ENCODE peak calls at places on chromosomes 1 and 21, in five cellular contexts. One of them, this sample, is unnamed.

GRCh38 chr1:34926156-34926555 is 3.3 kb downstream of the DLGAP3 start:
- DNase-seq in H1: no peak
- DNase-seq in SK-N-SH: no peak
- DNase-seq in HCT116: no peak
- DNase-seq in K562: no peak
- DNase-seq in this sample: no peak

GRCh38 chr1:54013393-54014008 is 4.5 kb downstream of the LDLRAD1 start:
- DNase-seq in SK-N-SH: peak; percentile 21
- DNase-seq in HCT116: no peak
- DNase-seq in K562: no peak
- DNase-seq in H1: no peak
- DNase-seq in this sample: no peak

GRCh38 chr1:10286244-10286643 is 75.9 kb downstream of the KIF1B start:
- DNase-seq in HCT116: no peak
- DNase-seq in K562: no peak
- DNase-seq in H1: no peak
- DNase-seq in SK-N-SH: no peak
- DNase-seq in this sample: no peak

GRCh38 chr1:53341961-53342707 is 14.3 kb upstream of the LRP8 start:
- DNase-seq in H1: no peak
- DNase-seq in HCT116: no peak
- DNase-seq in SK-N-SH: no peak
- DNase-seq in K562: no peak
- DNase-seq in this sample: no peak

GRCh38 chr1:92502247-92502646 is 15.5 kb upstream of the GFI1 start:
- DNase-seq in SK-N-SH: no peak
- DNase-seq in HCT116: no peak
- DNase-seq in H1: no peak
- DNase-seq in K562: no peak
- DNase-seq in this sample: no peak

GRCh38 chr1:38154089-38154470 is 107.5 kb upstream of the POU3F1 start:
- DNase-seq in K562: no peak
- DNase-seq in H1: no peak
- DNase-seq in SK-N-SH: no peak
- DNase-seq in HCT116: no peak
- DNase-seq in this sample: no peak

GRCh38 chr1:182784556-182785171 is 4.9 kb upstream of the NPL start:
- DNase-seq in H1: no peak
- DNase-seq in K562: peak; percentile 38
- DNase-seq in SK-N-SH: peak; percentile 40
- DNase-seq in HCT116: peak; percentile 28
- DNase-seq in this sample: no peak

GRCh38 chr21:38343691-38344090 is 86.9 kb downstream of the KCNJ15 start:
- DNase-seq in SK-N-SH: no peak
- DNase-seq in H1: no peak
- DNase-seq in HCT116: no peak
- DNase-seq in K562: no peak
- DNase-seq in this sample: no peak

GRCh38 chr1:67211589-67212563 is 45.6 kb downstream of the IL23R start:
- DNase-seq in SK-N-SH: no peak
- DNase-seq in K562: no peak
- DNase-seq in HCT116: peak; percentile 19
- DNase-seq in H1: no peak
- DNase-seq in this sample: no peak

GRCh38 chr1:230074270-230074669 is 7.2 kb downstream of the GALNT2 start:
- DNase-seq in H1: no peak
- DNase-seq in HCT116: no peak
- DNase-seq in K562: no peak
- DNase-seq in SK-N-SH: no peak
- DNase-seq in this sample: no peak

GRCh38 chr1:76510672-76511071 is 356.6 kb upstream of the ST6GALNAC5 start:
- DNase-seq in SK-N-SH: no peak
- DNase-seq in HCT116: no peak
- DNase-seq in H1: no peak
- DNase-seq in K562: no peak
- DNase-seq in this sample: no peak

GRCh38 chr1:10867914-10868598 is 71.6 kb upstream of the CASZ1 start:
- DNase-seq in HCT116: no peak
- DNase-seq in SK-N-SH: peak; percentile 53
- DNase-seq in K562: no peak
- DNase-seq in H1: no peak
- DNase-seq in this sample: no peak

GRCh38 chr21:31922881-31923280 is 50.1 kb downstream of the HUNK start:
- DNase-seq in H1: no peak
- DNase-seq in SK-N-SH: no peak
- DNase-seq in K562: no peak
- DNase-seq in HCT116: no peak
- DNase-seq in this sample: no peak

GRCh38 chr21:31923756-31924155 is 50.9 kb downstream of the HUNK start:
- DNase-seq in H1: no peak
- DNase-seq in HCT116: no peak
- DNase-seq in SK-N-SH: no peak
- DNase-seq in K562: no peak
- DNase-seq in this sample: no peak

GRCh38 chr21:31918250-31918775 is 45.5 kb downstream of the HUNK start:
- DNase-seq in HCT116: no peak
- DNase-seq in SK-N-SH: no peak
- DNase-seq in H1: no peak
- DNase-seq in K562: no peak
- DNase-seq in this sample: no peak

GRCh38 chr21:31920275-31920674 is 47.5 kb downstream of the HUNK start:
- DNase-seq in HCT116: no peak
- DNase-seq in H1: no peak
- DNase-seq in K562: no peak
- DNase-seq in SK-N-SH: no peak
- DNase-seq in this sample: no peak

DNA sequence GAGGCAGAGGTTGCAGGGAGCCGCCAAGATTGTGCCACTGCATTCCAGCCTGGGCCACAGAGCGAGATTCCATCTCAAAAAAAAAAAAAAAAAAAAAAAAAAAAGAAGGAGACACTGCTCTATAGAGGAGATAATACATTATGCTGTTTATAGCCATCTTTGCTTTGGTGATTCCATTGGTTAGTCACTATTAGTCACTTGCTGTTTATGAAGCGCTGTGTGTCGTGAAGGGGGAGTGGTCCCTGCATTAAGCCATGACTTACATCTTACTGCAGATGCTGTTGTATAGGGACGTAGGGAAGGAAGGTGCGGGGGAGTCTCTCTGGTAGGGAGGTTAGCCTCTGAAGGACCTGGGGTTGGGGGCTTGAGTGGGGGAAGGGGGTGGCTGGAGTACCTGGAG is 48.3 kb downstream of the HUNK start:
- DNase-seq in SK-N-SH: no peak
- DNase-seq in K562: no peak
- DNase-seq in HCT116: no peak
- DNase-seq in H1: no peak
- DNase-seq in this sample: no peak
- TF ChIP-seq JUND in SK-N-SH: no peak
- TF ChIP-seq JUND in K562: no peak
- TF ChIP-seq JUND in HCT116: no peak
- TF ChIP-seq JUND in H1: no peak
- TF ChIP-seq JUND in this sample: no peak

GRCh38 chr1:205225901-205226765 is 1.6 kb upstream of the TMCC2 start:
- DNase-seq in H1: no peak
- DNase-seq in HCT116: no peak
- DNase-seq in K562: no peak
- DNase-seq in SK-N-SH: no peak
- DNase-seq in this sample: no peak

GRCh38 chr1:205224736-205225135 is 3.0 kb upstream of the TMCC2 start:
- DNase-seq in SK-N-SH: no peak
- DNase-seq in HCT116: no peak
- DNase-seq in H1: no peak
- DNase-seq in K562: no peak
- DNase-seq in this sample: no peak

GRCh38 chr1:205227584-205228006 is at the start of gene TMCC2:
- DNase-seq in H1: peak; percentile 73
- DNase-seq in HCT116: peak; percentile 74
- DNase-seq in K562: peak; percentile 98
- DNase-seq in SK-N-SH: peak; percentile 99
- DNase-seq in this sample: peak; percentile 87

GRCh38 chr1:205228052-205228451 is 306 bp downstream of the TMCC2 start:
- DNase-seq in H1: no peak
- DNase-seq in HCT116: no peak
- DNase-seq in K562: no peak
- DNase-seq in SK-N-SH: no peak
- DNase-seq in this sample: no peak

DNA sequence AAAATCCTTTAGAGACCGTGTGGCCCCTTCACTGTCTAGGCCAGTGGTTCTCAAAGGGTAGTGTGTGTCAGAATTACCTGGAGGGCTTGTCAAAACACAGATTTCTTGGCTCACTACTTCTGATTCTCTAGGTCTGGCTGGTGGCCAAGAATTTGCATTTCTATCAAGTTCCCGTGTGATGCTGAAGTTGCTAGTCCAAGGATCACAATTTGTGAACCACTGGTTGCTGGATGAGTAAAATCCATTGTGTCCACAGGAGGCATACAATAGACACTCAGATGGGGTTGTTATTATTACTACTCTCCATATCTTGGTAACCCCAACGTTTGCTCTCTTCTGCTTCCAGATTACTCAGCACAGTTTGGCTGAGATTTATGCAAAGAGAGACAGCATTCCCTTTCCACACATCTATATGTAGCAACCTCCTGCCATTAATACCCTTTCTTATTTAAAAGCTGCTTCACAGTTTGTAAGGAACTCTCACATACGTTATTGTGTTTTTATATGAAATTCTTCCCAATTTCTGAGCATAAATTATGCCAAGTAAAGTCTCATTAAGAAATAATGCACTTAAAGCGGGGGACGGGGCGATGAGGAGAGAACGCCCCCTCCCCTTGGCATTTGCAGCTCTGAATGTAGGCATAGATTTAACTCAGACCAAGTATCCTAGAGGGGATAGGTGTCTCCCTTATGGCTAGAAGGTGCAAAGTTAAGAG is 720 bp upstream of the TMCC2 start:
- DNase-seq in H1: no peak
- DNase-seq in K562: no peak
- DNase-seq in HCT116: peak; percentile 10
- DNase-seq in SK-N-SH: peak; percentile 39
- DNase-seq in this sample: no peak
- TF ChIP-seq JUND in H1: no peak
- TF ChIP-seq JUND in K562: no peak
- TF ChIP-seq JUND in HCT116: no peak
- TF ChIP-seq JUND in SK-N-SH: no peak
- TF ChIP-seq JUND in this sample: no peak

GRCh38 chr1:180601512-180601911 is 30.3 kb upstream of the XPR1 start:
- DNase-seq in HCT116: no peak
- DNase-seq in SK-N-SH: no peak
- DNase-seq in K562: no peak
- DNase-seq in H1: no peak
- DNase-seq in this sample: no peak

GRCh38 chr1:180600301-180600700 is 31.5 kb upstream of the XPR1 start:
- DNase-seq in HCT116: no peak
- DNase-seq in H1: no peak
- DNase-seq in K562: no peak
- DNase-seq in SK-N-SH: no peak
- DNase-seq in this sample: no peak

GRCh38 chr1:180603223-180603849 is 28.5 kb upstream of the XPR1 start:
- DNase-seq in SK-N-SH: no peak
- DNase-seq in HCT116: no peak
- DNase-seq in H1: no peak
- DNase-seq in K562: peak; percentile 82
- DNase-seq in this sample: no peak

GRCh38 chr1:180606109-180606508 is 25.7 kb upstream of the XPR1 start:
- DNase-seq in H1: no peak
- DNase-seq in SK-N-SH: no peak
- DNase-seq in K562: no peak
- DNase-seq in HCT116: no peak
- DNase-seq in this sample: no peak

DNA sequence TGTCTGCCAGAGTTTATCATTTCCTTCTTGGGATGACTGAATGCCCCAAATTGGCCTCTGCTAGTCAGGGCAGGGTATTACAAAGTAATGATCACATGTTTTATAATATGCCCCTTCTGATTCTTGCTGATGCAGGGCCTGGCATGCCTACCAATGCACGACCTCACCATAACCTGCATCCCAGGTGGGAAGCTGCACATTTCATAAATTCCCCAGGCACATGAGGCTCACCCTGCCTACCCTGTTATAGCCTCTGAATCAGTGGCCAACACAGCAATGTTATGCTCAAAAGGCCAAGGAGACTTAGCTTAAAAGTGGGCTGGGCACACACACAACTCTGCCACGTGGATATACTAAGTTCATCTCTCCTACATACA is 28.0 kb upstream of the XPR1 start:
- DNase-seq in HCT116: no peak
- DNase-seq in H1: no peak
- DNase-seq in K562: no peak
- DNase-seq in SK-N-SH: no peak
- DNase-seq in this sample: no peak
- TF ChIP-seq JUND in HCT116: no peak
- TF ChIP-seq JUND in H1: no peak
- TF ChIP-seq JUND in K562: no peak
- TF ChIP-seq JUND in SK-N-SH: no peak
- TF ChIP-seq JUND in this sample: no peak

GRCh38 chr1:28740118-28740517 is 3.4 kb downstream of the YTHDF2 start:
- DNase-seq in K562: no peak
- DNase-seq in SK-N-SH: no peak
- DNase-seq in H1: no peak
- DNase-seq in HCT116: no peak
- DNase-seq in this sample: no peak

GRCh38 chr1:28736450-28737244 is at the start of gene YTHDF2:
- DNase-seq in HCT116: peak; percentile 89
- DNase-seq in H1: peak; percentile 94
- DNase-seq in K562: peak; percentile 96
- DNase-seq in SK-N-SH: peak; percentile 95
- DNase-seq in this sample: peak; percentile 67

GRCh38 chr1:28735961-28736449 is 735 bp upstream of the YTHDF2 start:
- DNase-seq in H1: no peak
- DNase-seq in HCT116: no peak
- DNase-seq in SK-N-SH: no peak
- DNase-seq in K562: no peak
- DNase-seq in this sample: no peak

DNA sequence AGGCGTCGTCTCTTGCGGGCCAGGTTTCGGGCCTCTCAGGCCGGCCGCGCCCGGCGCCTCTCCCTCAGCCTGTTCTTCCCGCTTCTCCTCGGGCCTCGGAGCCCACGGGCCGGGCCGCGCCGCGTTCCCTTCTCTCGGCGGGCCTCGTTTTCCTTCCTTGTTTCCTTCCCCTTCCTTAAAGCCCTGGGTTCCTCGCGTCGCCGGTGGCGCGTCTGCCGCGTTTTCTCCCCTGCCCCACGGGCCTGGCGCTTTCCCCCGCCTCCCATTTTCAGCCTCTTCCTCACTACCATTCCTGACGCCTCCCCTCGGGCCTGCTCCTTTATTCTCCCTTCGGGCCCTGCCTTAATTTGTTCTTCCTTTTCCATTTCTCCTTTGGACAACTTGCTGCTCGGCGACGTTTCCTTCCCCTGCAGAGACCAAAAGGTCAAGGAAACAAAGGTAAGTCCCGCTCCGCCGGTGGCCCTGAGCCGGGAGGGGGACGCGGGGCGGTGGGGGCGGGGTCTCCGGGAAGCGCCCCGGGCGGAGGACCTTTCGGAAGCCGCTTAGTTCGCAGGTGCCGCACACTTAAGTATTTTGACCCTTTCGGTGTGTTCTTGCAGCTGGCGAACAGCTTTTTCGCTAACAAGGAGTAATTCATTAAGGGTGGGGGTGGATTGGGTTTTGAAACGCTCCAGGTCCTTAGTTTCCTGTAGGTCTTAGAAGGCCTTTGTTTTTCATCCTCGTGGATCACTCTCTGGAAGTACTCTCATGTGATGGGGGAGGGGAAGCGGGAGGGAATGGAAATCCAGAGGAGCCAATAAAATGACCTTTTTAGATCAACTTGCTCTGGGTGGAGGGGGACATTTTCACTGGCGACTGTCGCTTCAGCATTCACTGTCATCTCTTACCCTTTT is 751 bp downstream of the YTHDF2 start:
- DNase-seq in SK-N-SH: peak; percentile 84
- DNase-seq in K562: peak; percentile 85
- DNase-seq in HCT116: peak; percentile 27
- DNase-seq in H1: peak; percentile 23
- DNase-seq in this sample: peak; percentile 44
- TF ChIP-seq JUND in SK-N-SH: no peak
- TF ChIP-seq JUND in K562: no peak
- TF ChIP-seq JUND in HCT116: no peak
- TF ChIP-seq JUND in H1: no peak
- TF ChIP-seq JUND in this sample: no peak

This sample was measured in T47D.